ENCODE peak calls at places on chromosomes 4 and X, in six cellular contexts. A, N, Z, X, E and G are unnamed samples.

GRCh38 chr4:15714616-15715015 is 11.8 kb downstream of the BST1 start:
- DNase-seq in N (peak), X (peak), E (no peak), A (peak), Z (no peak), G (no peak)

GRCh38 chr4:127672111-127672510 is 39.4 kb downstream of the INTU start:
- DNase-seq in N (no peak), A (no peak), X (no peak), Z (no peak), E (no peak), G (no peak)

GRCh38 chr4:52200339-52200725 is 149.2 kb downstream of the SPATA18 start:
- DNase-seq in X (no peak), Z (peak), N (no peak), A (no peak), E (no peak), G (peak)

GRCh38 chrX:38163193-38163592 is 57.5 kb downstream of the SRPX start:
- DNase-seq in N (no peak), A (no peak), E (no peak), X (no peak), Z (no peak), G (no peak)

GRCh38 chrX:107171369-107172102 is 34.7 kb downstream of the NUP62CL start:
- DNase-seq in Z (no peak), X (no peak), N (no peak), E (no peak), A (no peak), G (no peak)

GRCh38 chrX:75155454-75155829 is 641 bp downstream of the ABCB7 start:
- DNase-seq in N (peak), A (no peak), E (no peak), X (peak), Z (peak), G (no peak)

GRCh38 chr4:40976343-40976742 is 226.6 kb downstream of the NSUN7 start:
- DNase-seq in A (peak), Z (peak), E (peak), X (peak), N (peak), G (no peak)

GRCh38 chr4:61740950-61741638 is 541.0 kb downstream of the ADGRL3 start:
- DNase-seq in A (no peak), Z (peak), N (peak), X (no peak), E (no peak), G (no peak)

GRCh38 chr4:149173241-149174013 is 642.2 kb downstream of the IQCM start:
- DNase-seq in Z (no peak), X (peak), N (peak), A (peak), E (no peak), G (no peak)

GRCh38 chr4:106529348-106530033 is 160.9 kb upstream of the GIMD1 start:
- DNase-seq in Z (no peak), N (no peak), A (peak), X (peak), E (peak), G (no peak)

GRCh38 chr4:57162499-57163019 is 52.4 kb upstream of the IGFBP7 start:
- DNase-seq in N (no peak), Z (no peak), A (peak), E (no peak), X (no peak), G (no peak)

GRCh38 chr4:91285485-91285884 is 1018.3 kb upstream of the GRID2 start:
- DNase-seq in A (no peak), E (no peak), N (no peak), X (no peak), Z (no peak), G (no peak)

GRCh38 chr4:141246243-141246642 is 25.5 kb downstream of the ZNF330 start:
- DNase-seq in X (peak), A (peak), E (no peak), Z (no peak), N (peak), G (peak)

GRCh38 chr4:183840311-183840710 is 64.8 kb upstream of the STOX2 start:
- DNase-seq in A (peak), Z (peak), X (peak), E (peak), N (peak), G (no peak)

GRCh38 chr4:6369924-6370645 is 100.4 kb downstream of the WFS1 start:
- DNase-seq in E (no peak), N (no peak), Z (peak), A (no peak), X (no peak), G (no peak)

GRCh38 chr4:147927377-147928137 is 195.7 kb downstream of the ARHGAP10 start:
- DNase-seq in Z (peak), N (peak), E (no peak), A (no peak), X (peak), G (no peak)

GRCh38 chrX:130171446-130172126 is at the start of gene RAB33A:
- DNase-seq in N (peak), A (no peak), Z (peak), E (peak), X (no peak), G (peak)

GRCh38 chr4:140866492-140867005 is 110.4 kb upstream of the TBC1D9 start:
- DNase-seq in X (no peak), Z (no peak), E (no peak), A (peak), N (no peak), G (no peak)

GRCh38 chr4:173990879-173991231 is 292.6 kb downstream of the FBXO8 start:
- DNase-seq in E (no peak), Z (peak), N (peak), A (no peak), X (no peak), G (no peak)

GRCh38 chr4:183416878-183417277 is 27.6 kb upstream of the CDKN2AIP start:
- DNase-seq in Z (no peak), E (no peak), N (no peak), A (no peak), X (no peak), G (no peak)

GRCh38 chrX:135437867-135438733 is 16.4 kb downstream of the SMIM10L2A start:
- DNase-seq in A (no peak), Z (peak), E (peak), N (no peak), X (no peak), G (no peak)

GRCh38 chrX:127313638-127314037 is 494.1 kb downstream of the PRR32 start:
- DNase-seq in E (no peak), N (no peak), A (no peak), Z (no peak), X (no peak), G (no peak)

GRCh38 chr4:24850669-24851068 is 55.3 kb downstream of the SOD3 start:
- DNase-seq in X (peak), E (peak), Z (no peak), A (peak), N (peak), G (peak)

GRCh38 chr4:2424581-2424980 is 5.8 kb downstream of the CFAP99 start:
- DNase-seq in X (peak), Z (no peak), A (peak), E (no peak), N (no peak), G (peak)

GRCh38 chrX:19514791-19515614 is at the start of gene MAP3K15:
- DNase-seq in A (no peak), E (peak), N (no peak), Z (peak), X (no peak), G (peak)

GRCh38 chr4:113603926-113604325 is 157.6 kb downstream of the CAMK2D start:
- DNase-seq in N (no peak), E (no peak), Z (no peak), A (peak), X (peak), G (no peak)

GRCh38 chrX:69173906-69174305 is 8.7 kb upstream of the PJA1 start:
- DNase-seq in Z (peak), N (no peak), A (no peak), X (no peak), E (no peak), G (no peak)

GRCh38 chrX:13373027-13373806 is 53.4 kb upstream of the ATXN3L start:
- DNase-seq in N (no peak), X (peak), A (peak), Z (no peak), E (no peak), G (peak)

GRCh38 chr4:41594439-41594838 is 56.5 kb downstream of the LIMCH1 start:
- DNase-seq in Z (no peak), A (peak), X (no peak), E (no peak), N (no peak), G (no peak)

GRCh38 chr4:69894706-69895105 is 34.8 kb upstream of the SULT1E1 start:
- DNase-seq in X (no peak), A (no peak), N (no peak), Z (no peak), E (no peak), G (no peak)

GRCh38 chrX:12894074-12894691 is 12.2 kb upstream of the TLR8 start:
- DNase-seq in A (no peak), X (peak), Z (peak), N (peak), E (peak), G (no peak)

DNA sequence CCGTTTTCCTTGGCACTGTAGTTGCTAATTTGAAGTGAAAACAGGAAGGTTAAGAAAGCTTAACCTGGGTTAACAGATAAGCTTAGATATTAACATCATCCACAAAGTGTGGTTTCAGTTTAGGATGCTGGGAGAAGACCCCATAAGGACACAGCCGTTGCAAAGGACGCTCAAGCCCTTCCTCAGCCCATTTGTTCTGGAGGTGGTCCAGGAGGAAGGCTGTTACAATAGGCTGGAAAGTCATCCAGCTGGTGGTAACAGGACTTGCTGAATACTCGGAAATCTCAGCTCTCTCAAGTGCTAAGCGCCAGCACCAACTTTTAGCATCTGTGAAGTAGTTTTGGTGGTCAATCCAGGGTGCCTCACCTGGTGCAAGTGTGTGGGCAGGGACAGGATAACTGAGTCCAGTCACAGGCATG is 14.2 kb downstream of the CHST7 start:
- DNase-seq in Z (no peak), E (no peak), A (peak), N (peak), X (no peak), G (no peak)
- H2AFZ ChIP-seq in Z (no peak), E (no peak), A (no peak), N (peak), X (peak), G (no peak)

GRCh38 chrX:8042304-8042703 is 115.1 kb upstream of the PNPLA4 start:
- DNase-seq in E (no peak), N (no peak), Z (peak), A (no peak), X (no peak), G (no peak)
- TF ChIP-seq CTCF in E (no peak), N (peak), Z (peak), A (peak), X (peak), G (no peak)

DNA sequence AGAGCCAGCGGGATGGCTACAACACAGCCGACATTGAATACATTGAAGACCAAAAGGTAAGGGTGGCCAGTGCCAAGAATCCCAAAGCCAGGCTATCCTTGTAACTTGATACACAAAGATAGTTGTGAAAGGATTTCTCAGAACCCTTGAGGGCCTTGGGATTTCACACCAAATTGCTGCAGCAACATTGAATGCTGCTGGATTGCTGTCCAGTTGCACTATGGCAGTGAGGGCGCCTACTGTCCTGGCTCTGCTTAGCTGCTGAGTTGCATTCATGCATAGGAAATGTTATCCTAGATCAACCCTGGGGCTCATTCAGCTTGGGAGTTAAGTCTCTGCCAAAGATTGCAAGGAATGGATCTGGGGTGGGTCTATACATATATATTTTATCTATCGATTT is 38.7 kb downstream of the LONRF3 start:
- DNase-seq in X (no peak), N (no peak), A (no peak), E (no peak), Z (no peak), G (no peak)
- H3K4me2 ChIP-seq in X (no peak), N (no peak), A (no peak), E (no peak), Z (no peak), G (no peak)

GRCh38 chr4:89331197-89331596 is 23.6 kb upstream of the GPRIN3 start:
- DNase-seq in E (no peak), X (no peak), Z (no peak), N (no peak), A (no peak), G (no peak)
- H2AFZ ChIP-seq in E (no peak), X (no peak), Z (no peak), N (no peak), A (no peak), G (no peak)

DNA sequence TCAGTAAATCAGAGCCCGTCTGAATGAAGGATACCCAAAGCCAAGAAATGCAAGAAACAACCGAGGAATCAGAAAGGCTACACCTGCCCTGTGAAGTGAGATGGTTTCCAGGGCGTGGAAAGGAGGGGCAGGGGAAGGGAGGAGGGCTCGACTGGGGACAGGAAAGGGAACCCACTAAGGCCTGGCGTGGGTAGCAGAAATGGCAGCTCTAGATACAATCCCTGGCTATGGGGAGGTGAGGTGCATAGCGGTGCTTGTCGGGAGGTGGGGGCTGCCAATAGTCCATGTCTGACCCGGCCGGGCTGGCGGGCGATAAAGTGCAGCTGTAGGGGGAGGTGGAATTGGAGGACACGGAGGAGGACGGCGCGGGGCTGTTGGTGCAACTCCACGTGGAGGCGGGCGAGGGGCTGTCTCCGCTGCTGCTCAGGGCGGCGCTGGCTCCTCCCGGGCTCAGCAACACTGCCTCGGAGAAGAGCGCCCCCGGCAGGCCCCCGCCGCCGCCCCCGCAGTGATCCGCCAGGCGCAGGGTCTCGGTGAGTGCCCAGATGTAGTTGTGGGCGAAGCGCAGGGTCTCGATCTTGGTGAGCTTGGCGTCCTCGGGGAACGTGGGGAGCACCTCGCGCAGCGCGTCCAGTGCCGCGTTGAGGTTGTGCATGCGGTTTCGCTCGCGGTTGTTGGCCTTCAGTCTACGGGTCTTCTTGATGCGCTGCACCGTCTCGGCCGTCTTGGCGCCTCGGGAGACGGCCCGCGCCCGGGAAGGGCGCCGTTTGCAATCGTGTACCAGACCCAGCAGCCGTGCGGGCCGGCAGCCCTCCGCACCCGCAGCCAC is 1.3 kb downstream of the NEUROG2 start:
- DNase-seq in X (no peak), Z (peak), A (no peak), E (no peak), N (no peak), G (peak)
- TF ChIP-seq CTCF in X (no peak), Z (peak), A (no peak), E (no peak), N (no peak), G (no peak)

DNA sequence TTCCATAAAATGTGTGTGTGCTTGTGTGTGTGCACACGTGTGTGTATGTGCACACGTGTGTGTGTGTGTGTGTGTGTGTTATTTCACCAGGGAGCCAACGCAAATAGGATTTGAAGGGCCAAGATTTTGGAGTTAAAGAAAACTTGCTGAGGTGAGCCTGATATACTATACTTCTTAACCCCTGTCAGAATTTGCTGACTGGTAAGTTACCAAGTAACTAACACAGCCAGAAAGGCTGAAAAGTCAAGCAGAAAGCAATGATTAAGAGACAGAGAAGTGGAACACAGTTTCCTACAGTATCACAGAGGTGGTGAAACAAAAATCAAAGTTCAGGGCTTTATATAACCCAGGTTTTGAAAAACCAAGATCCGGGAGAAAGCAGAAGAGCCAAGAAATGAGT is 47.6 kb downstream of the GABRA3 start:
- DNase-seq in E (no peak), Z (no peak), A (no peak), X (no peak), N (no peak), G (no peak)
- H3K4me2 ChIP-seq in E (no peak), Z (no peak), A (no peak), X (no peak), N (no peak), G (no peak)

GRCh38 chrX:10769165-10769564 is 148.8 kb upstream of the MID1 start:
- DNase-seq in N (peak), X (peak), A (peak), E (no peak), Z (peak), G (no peak)

GRCh38 chrX:10769696-10770619 is 149.6 kb upstream of the MID1 start:
- DNase-seq in X (peak), N (peak), E (no peak), Z (peak), A (peak), G (no peak)

DNA sequence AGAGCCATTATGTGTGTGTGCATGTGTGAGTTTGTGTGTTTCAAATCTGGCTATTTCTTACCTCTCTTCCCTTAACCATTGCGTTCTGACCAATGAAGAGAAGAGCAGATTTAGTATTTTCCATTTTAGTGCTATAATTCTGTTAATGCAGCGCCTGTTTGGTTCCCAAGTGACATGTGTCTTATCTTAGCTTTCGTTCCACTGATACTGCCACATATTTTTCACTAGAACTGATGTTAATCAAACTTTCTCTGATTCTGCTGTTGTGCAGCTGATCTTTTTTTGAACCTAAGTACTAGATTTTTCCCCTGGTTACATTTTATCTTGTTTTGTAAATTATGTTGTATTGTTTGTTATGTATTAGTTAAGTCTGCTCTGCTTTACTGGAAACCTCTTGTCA is 152.9 kb upstream of the MID1 start:
- DNase-seq in X (no peak), Z (no peak), N (no peak), E (no peak), A (no peak), G (no peak)
- H2AFZ ChIP-seq in X (no peak), Z (no peak), N (no peak), E (no peak), A (no peak), G (no peak)

GRCh38 chr4:133147365-133147821 is 1.7 kb upstream of the PCDH10 start:
- DNase-seq in N (no peak), Z (peak), E (no peak), A (no peak), X (no peak), G (no peak)

GRCh38 chr4:133146574-133147198 is 2.4 kb upstream of the PCDH10 start:
- DNase-seq in N (peak), A (peak), X (peak), Z (peak), E (peak), G (peak)

GRCh38 chr4:133148690-133149363 is at the start of gene PCDH10:
- DNase-seq in E (peak), A (peak), N (peak), Z (peak), X (peak), G (peak)

GRCh38 chr4:133149364-133149695 is 236 bp downstream of the PCDH10 start:
- DNase-seq in X (no peak), E (no peak), N (no peak), Z (no peak), A (no peak), G (peak)

GRCh38 chr4:133147922-133148689 is 988 bp upstream of the PCDH10 start:
- DNase-seq in A (peak), Z (peak), X (peak), E (no peak), N (peak), G (peak)
- TF ChIP-seq CTCF in A (peak), Z (peak), X (no peak), E (no peak), N (peak), G (no peak)

DNA sequence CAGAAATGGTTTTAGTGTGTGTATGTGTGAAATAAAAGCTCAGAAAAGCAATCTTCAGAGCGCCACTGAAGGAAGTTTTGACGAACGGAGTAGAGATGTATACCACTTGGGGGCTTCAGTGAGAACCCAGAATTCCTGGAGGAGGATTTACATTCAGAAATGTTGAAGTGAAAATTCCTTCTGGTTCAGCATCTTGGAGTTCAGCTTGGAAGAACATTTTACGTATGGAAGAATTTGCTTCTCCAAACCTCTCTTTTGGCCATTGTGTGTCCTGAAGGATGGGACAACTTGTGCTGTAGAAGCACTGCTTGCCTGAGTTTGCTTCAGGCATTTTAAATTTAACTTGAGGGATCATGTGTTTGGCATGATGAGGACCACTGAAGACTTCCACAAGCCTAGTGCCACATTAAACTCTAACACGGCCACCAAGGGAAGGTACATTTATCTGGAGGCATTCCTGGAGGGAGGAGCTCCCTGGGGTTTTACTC is 704 bp downstream of the SHROOM3 start:
- DNase-seq in N (no peak), Z (peak), X (no peak), E (no peak), A (peak), G (no peak)
- H3K4me2 ChIP-seq in N (peak), Z (peak), X (no peak), E (no peak), A (peak), G (peak)

DNA sequence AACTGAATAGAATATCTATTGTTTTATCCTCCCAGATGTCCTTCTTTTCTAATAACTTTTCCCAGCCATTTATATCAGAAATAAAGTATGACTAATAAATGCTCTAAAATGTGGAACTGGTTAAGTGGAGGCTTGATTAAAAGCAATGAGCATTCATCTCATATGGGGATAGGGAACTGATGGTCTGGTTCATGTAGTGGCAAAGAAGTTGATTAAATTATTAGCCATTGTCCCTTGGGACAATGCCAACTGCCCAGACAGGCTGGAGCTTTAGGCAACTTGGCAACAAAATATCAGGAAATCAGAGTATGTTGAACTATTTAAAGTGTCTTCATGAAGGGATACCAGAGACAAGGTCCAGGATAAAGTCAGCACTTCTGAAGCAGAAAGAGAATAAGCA is 24.2 kb downstream of the TRO start:
- DNase-seq in N (no peak), X (no peak), Z (no peak), A (no peak), E (no peak), G (no peak)
- H2AFZ ChIP-seq in N (no peak), X (no peak), Z (no peak), A (no peak), E (no peak), G (no peak)